ENCODE peak calls at places on chromosome 5, in five cellular contexts. D is ovary, T is stomach, W is left lung, F is psoas muscle. Q is an unnamed sample.

GRCh38 chr5:146042628-146043279 is 62.6 kb downstream of the PLAC8L1 start:
- DNase-seq in D (no peak), T (no peak), W (no peak), F (no peak), Q (no peak)

GRCh38 chr5:23466401-23466886 is 41.0 kb upstream of the PRDM9 start:
- DNase-seq in D (no peak), T (no peak), W (no peak), F (no peak), Q (no peak)

GRCh38 chr5:150120617-150121447 is 34.5 kb upstream of the CSF1R start:
- DNase-seq in D (no peak), T (no peak), W (peak), F (no peak), Q (no peak)

GRCh38 chr5:72268753-72269410 is 51.2 kb downstream of the MRPS27 start:
- DNase-seq in D (no peak), T (peak), W (peak), F (no peak), Q (no peak)

GRCh38 chr5:75265731-75266130 is 29.1 kb upstream of the ANKRD31 start:
- DNase-seq in D (no peak), T (no peak), W (no peak), F (no peak), Q (no peak)

GRCh38 chr5:33370135-33370472 is 70.7 kb upstream of the TARS1 start:
- DNase-seq in D (no peak), T (no peak), W (no peak), F (no peak), Q (no peak)

GRCh38 chr5:130536726-130537125 is 628.3 kb downstream of the HINT1 start:
- DNase-seq in D (no peak), T (no peak), W (no peak), F (no peak), Q (no peak)

GRCh38 chr5:24642022-24642421 is 2.8 kb downstream of the CDH10 start:
- DNase-seq in D (no peak), T (no peak), W (no peak), F (no peak), Q (no peak)

DNA sequence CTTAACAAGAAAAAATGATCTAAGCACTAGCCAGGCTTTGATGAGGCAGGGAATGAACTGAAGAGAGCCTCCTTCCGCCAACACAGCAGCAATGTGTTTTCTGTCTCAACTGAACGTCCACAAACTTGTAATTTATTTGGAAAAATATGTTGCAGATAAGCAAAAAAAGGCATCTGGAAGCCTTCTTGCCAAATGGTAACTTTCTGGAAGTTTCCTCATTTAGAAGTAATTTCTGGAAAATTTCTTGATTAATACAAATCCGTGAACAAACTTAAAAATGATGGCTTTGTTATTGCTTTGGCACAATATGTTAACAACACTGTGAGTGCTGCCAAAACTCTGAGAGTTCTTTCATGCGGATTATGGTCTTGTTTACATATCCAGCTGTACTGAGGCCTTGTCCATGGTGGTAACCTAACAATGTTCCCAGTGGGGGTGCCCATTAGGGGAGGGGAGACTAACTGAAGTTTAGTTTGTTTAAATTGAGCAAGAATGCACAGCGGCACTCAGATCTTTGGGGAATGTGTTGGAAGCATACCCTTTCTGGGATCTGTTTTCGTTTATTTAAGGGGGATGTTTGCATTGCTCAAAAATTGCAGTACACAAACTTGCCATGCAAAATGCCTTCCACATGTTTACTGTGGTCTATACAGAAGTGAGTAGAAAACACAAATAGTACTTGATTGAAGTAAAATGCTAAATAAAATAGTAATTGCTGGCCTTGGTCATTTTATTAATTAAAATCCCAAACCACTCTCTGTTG is 334.7 kb downstream of the NR2F1-AS1 start:
- DNase-seq in D (peak), T (no peak), W (no peak), F (no peak), Q (no peak)
- H3K27ac ChIP-seq in D (peak), T (peak), W (peak), F (no peak), Q (peak)

DNA sequence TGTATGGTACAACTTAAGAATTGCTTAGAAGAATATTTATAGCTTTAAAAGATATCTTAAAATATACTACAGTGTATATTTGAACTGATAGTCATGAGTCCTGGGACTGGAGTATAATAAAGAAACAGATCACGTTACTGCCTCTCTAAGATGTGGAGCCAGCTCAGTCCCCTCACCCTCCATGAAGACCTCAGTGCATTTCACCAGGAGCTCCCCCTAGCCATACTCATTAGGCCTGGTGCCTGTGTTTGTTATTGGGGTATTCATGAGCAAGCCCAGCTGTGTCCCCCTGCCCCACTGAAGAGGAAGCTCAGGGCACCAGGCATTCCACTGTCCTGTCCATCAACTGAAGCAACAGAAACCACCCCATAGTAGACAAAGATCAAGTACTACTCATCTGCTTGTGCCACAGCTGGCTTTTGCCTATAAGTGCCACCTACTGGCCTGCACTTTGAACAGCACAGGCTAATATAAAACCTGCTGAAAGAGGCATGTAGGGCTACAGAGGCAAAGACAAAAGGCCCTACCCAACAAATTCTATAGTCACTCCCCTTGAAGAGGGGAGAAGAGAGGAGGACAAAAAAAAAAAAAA is 850.2 kb upstream of the NUDT12 start:
- DNase-seq in D (no peak), T (no peak), W (no peak), F (no peak), Q (no peak)
- H3K27ac ChIP-seq in D (no peak), T (no peak), W (no peak), F (no peak), Q (no peak)

GRCh38 chr5:133234273-133234672 is 182.5 kb downstream of the HSPA4 start:
- DNase-seq in D (no peak), T (no peak), W (no peak), F (no peak), Q (no peak)

GRCh38 chr5:133235696-133236426 is 184.0 kb downstream of the HSPA4 start:
- DNase-seq in D (no peak), T (no peak), W (no peak), F (no peak), Q (no peak)

GRCh38 chr5:133236541-133236951 is 184.7 kb downstream of the HSPA4 start:
- DNase-seq in D (no peak), T (no peak), W (no peak), F (no peak), Q (peak)

GRCh38 chr5:133233616-133234015 is 181.8 kb downstream of the HSPA4 start:
- DNase-seq in D (no peak), T (no peak), W (no peak), F (no peak), Q (peak)

DNA sequence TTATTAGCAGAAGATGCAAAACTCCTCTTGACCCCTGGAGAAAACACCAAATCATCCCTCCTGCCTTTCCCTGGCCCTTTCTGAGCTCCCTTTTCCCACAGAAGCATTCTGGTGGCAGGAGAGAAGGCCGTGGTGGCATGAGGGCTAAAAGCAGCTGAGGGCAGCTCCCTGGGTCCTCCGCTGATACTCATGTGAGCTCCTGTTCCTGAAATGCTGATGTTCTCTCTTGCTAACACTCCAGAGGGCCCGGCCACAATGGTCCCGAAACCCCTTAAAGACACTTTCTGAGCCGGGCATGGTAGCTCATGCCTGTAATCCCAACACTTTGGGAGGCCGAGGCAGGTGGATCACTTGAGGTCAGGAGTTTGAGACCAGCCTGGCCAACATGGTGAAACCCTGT is 183.1 kb downstream of the HSPA4 start:
- DNase-seq in D (no peak), T (no peak), W (no peak), F (no peak), Q (no peak)
- H3K27ac ChIP-seq in D (no peak), T (no peak), W (no peak), F (no peak), Q (no peak)

GRCh38 chr5:42423285-42424152 is at the start of gene GHR:
- DNase-seq in D (peak), T (peak), W (peak), F (peak), Q (peak)
- H3K27ac ChIP-seq in D (peak), T (peak), W (peak), F (peak), Q (peak)

DNA sequence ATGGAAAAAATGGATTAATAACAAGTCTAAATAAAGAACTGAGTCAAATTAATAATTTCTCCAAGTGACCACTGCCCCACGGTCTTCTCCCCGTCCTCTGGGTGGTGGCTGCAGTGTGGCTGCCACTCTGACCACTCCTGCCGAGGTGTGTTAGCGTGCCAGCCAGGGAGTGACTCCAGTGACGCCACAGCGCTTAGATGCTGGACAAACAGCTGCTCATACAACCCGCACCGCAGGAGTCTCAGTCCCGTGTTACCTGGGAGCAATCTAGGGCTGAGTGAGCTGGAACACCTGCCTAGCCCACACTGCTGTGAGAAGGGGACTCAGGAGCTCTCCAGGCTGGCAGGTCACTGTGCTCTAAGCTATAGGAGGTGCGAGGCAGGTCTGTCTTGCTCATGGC is 10.2 kb downstream of the MAPK9 start:
- DNase-seq in D (no peak), T (no peak), W (no peak), F (no peak), Q (no peak)
- H3K27ac ChIP-seq in D (no peak), T (no peak), W (no peak), F (no peak), Q (no peak)

Q was measured in suprapubic skin.